ENCODE peak calls at places on chromosomes 12 and 14, in six cellular contexts. I is K562, B is endothelial cell of umbilical vein, U is NB4, F is GM12878, C is HepG2. N is an unnamed sample.

GRCh38 chr12:126668961-126669360 is 1598.0 kb upstream of the TMEM132C start:
- DNase-seq in U (no peak), F (no peak), B (no peak), I (no peak), C (no peak), N (no peak)

GRCh38 chr12:120194226-120194533 is 335 bp downstream of the GCN1 start:
- DNase-seq in F (no peak), B (peak; percentile 56), U (no peak), I (no peak), C (no peak), N (no peak)

GRCh38 chr12:101368016-101368415 is 39.6 kb downstream of the ARL1 start:
- DNase-seq in B (no peak), C (no peak), I (no peak), U (no peak), F (no peak), N (no peak)

GRCh38 chr12:123519151-123520001 is 14.1 kb downstream of the RILPL1 start:
- DNase-seq in F (no peak), C (peak; percentile 84), I (no peak), U (no peak), B (peak; percentile 52), N (peak; percentile 31)

GRCh38 chr12:126198966-126199692 is 1133.9 kb downstream of the AACS start:
- DNase-seq in I (no peak), C (no peak), B (no peak), F (no peak), U (no peak), N (no peak)

GRCh38 chr12:113961921-113962710 is 4.0 kb downstream of the RBM19 start:
- DNase-seq in U (peak; percentile 88), B (no peak), C (peak; percentile 20), F (peak; percentile 71), I (no peak), N (no peak)

GRCh38 chr12:130924946-130925345 is 28.8 kb upstream of the ADGRD1 start:
- DNase-seq in I (no peak), B (no peak), C (no peak), U (no peak), F (no peak), N (no peak)

GRCh38 chr12:76637807-76638206 is 78.2 kb upstream of the OSBPL8 start:
- DNase-seq in B (no peak), I (no peak), C (no peak), F (no peak), U (no peak), N (no peak)

GRCh38 chr12:116414891-116415290 is 137.4 kb upstream of the MED13L start:
- DNase-seq in F (no peak), C (no peak), U (no peak), I (no peak), B (no peak), N (no peak)

GRCh38 chr14:69612759-69613145 is 1.4 kb downstream of the SUSD6 start:
- DNase-seq in F (no peak), U (no peak), I (no peak), C (no peak), B (no peak), N (no peak)

GRCh38 chr12:10220398-10221077 is 7.9 kb downstream of the GABARAPL1 start:
- DNase-seq in C (no peak), U (no peak), B (peak; percentile 94), F (no peak), I (no peak), N (no peak)

GRCh38 chr12:124044809-124045321 is 71.8 kb downstream of the ZNF664 start:
- DNase-seq in F (no peak), I (no peak), C (no peak), U (peak; percentile 90), B (no peak), N (no peak)

GRCh38 chr12:90174198-90174510 is 465.5 kb upstream of the ATP2B1 start:
- DNase-seq in U (peak; percentile 23), F (peak; percentile 2), C (no peak), I (no peak), B (no peak), N (peak; percentile 33)

GRCh38 chr12:30882706-30883105 is 43.8 kb upstream of the TSPAN11 start:
- DNase-seq in I (no peak), B (peak; percentile 22), C (no peak), U (peak; percentile 15), F (no peak), N (no peak)

GRCh38 chr14:44309336-44309735 is 197.7 kb downstream of the FSCB start:
- DNase-seq in I (no peak), B (no peak), C (no peak), U (no peak), F (no peak), N (no peak)

GRCh38 chr12:53476769-53477209 is 22.5 kb downstream of the MAP3K12 start:
- DNase-seq in C (no peak), B (peak; percentile 36), F (no peak), U (peak; percentile 54), I (peak; percentile 52), N (no peak)

GRCh38 chr14:24054646-24055045 is 2.8 kb downstream of the CARMIL3 start:
- DNase-seq in F (no peak), C (no peak), I (no peak), U (no peak), B (no peak), N (no peak)

GRCh38 chr14:24052656-24053547 is 1.1 kb downstream of the CARMIL3 start:
- DNase-seq in U (peak; percentile 14), C (no peak), F (no peak), I (no peak), B (no peak), N (no peak)

GRCh38 chr14:24054324-24054641 is 2.5 kb downstream of the CARMIL3 start:
- DNase-seq in B (no peak), U (no peak), C (no peak), I (no peak), F (no peak), N (no peak)

GRCh38 chr14:24051789-24052655 is at the start of gene CARMIL3:
- DNase-seq in U (peak; percentile 62), C (peak; percentile 56), B (peak; percentile 57), F (no peak), I (peak; percentile 89), N (peak; percentile 62)

DNA sequence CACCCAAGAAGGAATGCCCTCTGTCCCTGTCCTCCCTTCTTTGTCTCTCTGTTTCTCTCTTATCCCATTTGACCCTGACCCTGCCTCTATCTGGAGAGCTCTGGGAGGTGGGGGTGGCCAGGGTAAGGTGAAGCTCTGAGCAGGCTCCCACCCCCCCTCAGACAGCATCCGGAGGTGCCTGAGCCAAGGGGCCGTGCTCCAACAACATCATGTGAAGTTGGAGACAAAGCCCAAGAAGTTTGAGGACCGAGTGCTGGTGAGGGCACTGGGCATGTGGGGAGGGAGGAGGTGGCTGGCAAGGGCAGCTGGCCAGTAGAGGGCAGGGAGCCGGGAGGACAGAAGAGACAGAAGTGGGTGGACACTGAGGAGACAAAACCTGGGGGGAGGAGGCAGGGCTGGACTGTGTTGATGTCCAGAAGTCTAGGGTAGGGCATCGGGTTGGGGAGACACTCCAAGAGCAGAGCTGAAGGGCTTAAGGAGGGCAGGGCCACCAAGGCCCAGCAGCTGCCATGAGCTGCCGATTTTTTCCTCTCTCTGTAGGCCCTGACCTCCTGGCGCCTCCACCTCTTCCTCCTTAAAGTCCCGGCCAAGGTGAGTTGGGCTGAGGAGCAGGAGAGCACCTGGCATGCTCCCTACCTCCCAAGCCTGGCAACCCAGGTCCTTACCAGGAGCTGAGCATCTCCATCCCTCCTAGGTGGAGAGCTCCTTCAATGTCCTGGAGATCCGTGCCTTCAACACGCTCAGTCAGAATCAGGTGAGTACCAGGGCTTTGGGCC is 1.9 kb downstream of the CARMIL3 start:
- DNase-seq in C (no peak), U (no peak), F (no peak), B (no peak), I (no peak), N (no peak)
- TF ChIP-seq MYC in C (no peak), U (no peak), F (no peak), B (no peak), I (no peak), N (no peak)

GRCh38 chr14:61498811-61499210 is 177.4 kb downstream of the PRKCH start:
- DNase-seq in C (no peak), B (peak; percentile 91), U (peak; percentile 41), I (no peak), F (no peak), N (no peak)

GRCh38 chr14:61501714-61502458 is 180.5 kb downstream of the PRKCH start:
- DNase-seq in B (no peak), U (no peak), F (no peak), C (no peak), I (no peak), N (no peak)

GRCh38 chr14:61495809-61496208 is 174.4 kb downstream of the PRKCH start:
- DNase-seq in F (no peak), C (no peak), U (no peak), I (no peak), B (no peak), N (no peak)

GRCh38 chr14:61500046-61500445 is 178.7 kb downstream of the PRKCH start:
- DNase-seq in C (no peak), U (no peak), B (no peak), F (no peak), I (no peak), N (no peak)

GRCh38 chr14:61498303-61498702 is 176.9 kb downstream of the PRKCH start:
- DNase-seq in B (no peak), F (no peak), C (no peak), I (no peak), U (no peak), N (no peak)
- TF ChIP-seq MYC in B (no peak), F (no peak), C (no peak), I (no peak), U (no peak), N (no peak)

GRCh38 chr12:112422531-112422930 is 3.8 kb downstream of the PTPN11 start:
- DNase-seq in F (no peak), B (no peak), U (no peak), C (no peak), I (no peak), N (no peak)
- TF ChIP-seq MYC in F (no peak), B (no peak), U (no peak), C (no peak), I (no peak), N (no peak)

GRCh38 chr12:3155710-3156386 is 78.7 kb downstream of the TSPAN9 start:
- DNase-seq in F (no peak), B (no peak), U (no peak), C (no peak), I (no peak), N (no peak)

GRCh38 chr12:3157581-3158328 is 80.6 kb downstream of the TSPAN9 start:
- DNase-seq in B (no peak), I (no peak), U (no peak), C (no peak), F (no peak), N (no peak)

GRCh38 chr12:3161861-3162260 is 84.7 kb downstream of the TSPAN9 start:
- DNase-seq in C (peak; percentile 15), F (no peak), B (no peak), I (no peak), U (no peak), N (no peak)

GRCh38 chr12:3160081-3160480 is 82.9 kb downstream of the TSPAN9 start:
- DNase-seq in B (no peak), C (no peak), U (no peak), I (no peak), F (no peak), N (no peak)

DNA sequence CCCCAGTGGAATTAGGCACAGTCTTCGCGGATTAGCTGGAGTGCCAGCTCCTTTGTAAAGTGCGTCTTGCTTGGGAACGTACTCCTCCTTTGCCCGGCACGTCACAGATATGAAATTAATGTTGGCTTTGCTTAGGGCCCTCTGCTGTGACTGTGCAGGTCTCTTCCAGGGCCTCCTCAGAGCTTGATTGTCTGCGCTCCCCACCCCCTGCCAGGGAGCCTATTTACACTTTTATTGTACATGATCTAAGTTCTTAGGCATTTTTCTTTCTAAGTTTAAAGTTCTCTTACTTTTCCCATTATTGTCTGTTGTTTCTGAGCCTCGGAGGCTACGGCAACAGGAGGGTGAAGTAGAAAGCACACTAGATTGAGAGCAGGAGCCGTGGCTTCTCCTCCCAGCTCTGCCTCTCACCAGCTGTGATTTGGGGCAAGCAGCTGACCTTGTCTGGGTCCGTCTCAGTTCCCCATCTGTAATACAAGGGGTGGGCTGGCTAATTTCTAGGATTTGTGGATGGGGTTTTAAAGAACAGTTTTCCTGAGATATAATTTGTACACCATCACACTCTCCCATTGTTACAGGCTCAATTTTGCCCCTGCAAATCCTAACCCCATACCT is 81.8 kb downstream of the TSPAN9 start:
- DNase-seq in F (no peak), B (peak; percentile 51), U (no peak), I (no peak), C (no peak), N (no peak)
- TF ChIP-seq MYC in F (no peak), B (no peak), U (no peak), I (no peak), C (no peak), N (no peak)